ENCODE peak calls at places on chromosomes 3 and 15, in nine cellular contexts. One of them, this sample, is unnamed.

GRCh38 chr15:92623435-92623834 is 32.1 kb downstream of the FAM174B start:
- DNase-seq in stimulated activated CD8-positive, alpha-beta memory T cell treated with anti-CD3 and anti-CD28 coated beads, Interleukin-2, amount 100 ng/mL, for 1 hour: no peak
- DNase-seq in right lobe of liver: no peak
- DNase-seq in EL: no peak
- DNase-seq in astrocyte of the spinal cord: no peak
- DNase-seq in activated T-cell treated with anti-CD3 and anti-CD28 coated beads, Interleukin-2, amount 50 U/mL, for 4 hours: no peak
- DNase-seq in NCI-H1048: no peak
- DNase-seq in stimulated activated CD4-positive, alpha-beta T cell treated with anti-CD3 and anti-CD28 coated beads, Interleukin-1b, Interleukin-23, amount 100 ng/mL, for 24 hours: no peak
- DNase-seq in AG09309: no peak
- DNase-seq in this sample: no peak

GRCh38 chr3:29759021-29759359 is 478.1 kb downstream of the RBMS3 start:
- DNase-seq in NCI-H1048: no peak
- DNase-seq in AG09309: peak; percentile 75
- DNase-seq in stimulated activated CD8-positive, alpha-beta memory T cell treated with anti-CD3 and anti-CD28 coated beads, Interleukin-2, amount 100 ng/mL, for 1 hour: no peak
- DNase-seq in EL: no peak
- DNase-seq in astrocyte of the spinal cord: no peak
- DNase-seq in stimulated activated CD4-positive, alpha-beta T cell treated with anti-CD3 and anti-CD28 coated beads, Interleukin-1b, Interleukin-23, amount 100 ng/mL, for 24 hours: no peak
- DNase-seq in right lobe of liver: no peak
- DNase-seq in activated T-cell treated with anti-CD3 and anti-CD28 coated beads, Interleukin-2, amount 50 U/mL, for 4 hours: no peak
- DNase-seq in this sample: no peak

GRCh38 chr3:34387831-34388564 is 589.6 kb downstream of the PDCD6IP start:
- DNase-seq in activated T-cell treated with anti-CD3 and anti-CD28 coated beads, Interleukin-2, amount 50 U/mL, for 4 hours: no peak
- DNase-seq in right lobe of liver: no peak
- DNase-seq in AG09309: no peak
- DNase-seq in stimulated activated CD4-positive, alpha-beta T cell treated with anti-CD3 and anti-CD28 coated beads, Interleukin-1b, Interleukin-23, amount 100 ng/mL, for 24 hours: no peak
- DNase-seq in astrocyte of the spinal cord: no peak
- DNase-seq in stimulated activated CD8-positive, alpha-beta memory T cell treated with anti-CD3 and anti-CD28 coated beads, Interleukin-2, amount 100 ng/mL, for 1 hour: no peak
- DNase-seq in EL: no peak
- DNase-seq in NCI-H1048: no peak
- DNase-seq in this sample: no peak

GRCh38 chr3:69740103-69741021 is 1.1 kb downstream of the MITF start:
- DNase-seq in right lobe of liver: peak; percentile 65
- DNase-seq in stimulated activated CD8-positive, alpha-beta memory T cell treated with anti-CD3 and anti-CD28 coated beads, Interleukin-2, amount 100 ng/mL, for 1 hour: no peak
- DNase-seq in EL: peak; percentile 26
- DNase-seq in AG09309: no peak
- DNase-seq in activated T-cell treated with anti-CD3 and anti-CD28 coated beads, Interleukin-2, amount 50 U/mL, for 4 hours: no peak
- DNase-seq in stimulated activated CD4-positive, alpha-beta T cell treated with anti-CD3 and anti-CD28 coated beads, Interleukin-1b, Interleukin-23, amount 100 ng/mL, for 24 hours: no peak
- DNase-seq in NCI-H1048: no peak
- DNase-seq in astrocyte of the spinal cord: no peak
- DNase-seq in this sample: no peak

GRCh38 chr15:71199384-71200351 is 84.4 kb downstream of the THSD4 start:
- DNase-seq in AG09309: no peak
- DNase-seq in astrocyte of the spinal cord: no peak
- DNase-seq in EL: peak; percentile 8
- DNase-seq in right lobe of liver: no peak
- DNase-seq in activated T-cell treated with anti-CD3 and anti-CD28 coated beads, Interleukin-2, amount 50 U/mL, for 4 hours: no peak
- DNase-seq in stimulated activated CD4-positive, alpha-beta T cell treated with anti-CD3 and anti-CD28 coated beads, Interleukin-1b, Interleukin-23, amount 100 ng/mL, for 24 hours: no peak
- DNase-seq in NCI-H1048: no peak
- DNase-seq in stimulated activated CD8-positive, alpha-beta memory T cell treated with anti-CD3 and anti-CD28 coated beads, Interleukin-2, amount 100 ng/mL, for 1 hour: no peak
- DNase-seq in this sample: no peak

GRCh38 chr3:129228891-129229585 is 20.4 kb upstream of the COPG1 start:
- DNase-seq in astrocyte of the spinal cord: peak; percentile 69
- DNase-seq in stimulated activated CD8-positive, alpha-beta memory T cell treated with anti-CD3 and anti-CD28 coated beads, Interleukin-2, amount 100 ng/mL, for 1 hour: no peak
- DNase-seq in stimulated activated CD4-positive, alpha-beta T cell treated with anti-CD3 and anti-CD28 coated beads, Interleukin-1b, Interleukin-23, amount 100 ng/mL, for 24 hours: no peak
- DNase-seq in EL: peak; percentile 87
- DNase-seq in activated T-cell treated with anti-CD3 and anti-CD28 coated beads, Interleukin-2, amount 50 U/mL, for 4 hours: no peak
- DNase-seq in right lobe of liver: no peak
- DNase-seq in NCI-H1048: no peak
- DNase-seq in AG09309: peak; percentile 49
- DNase-seq in this sample: peak; percentile 42

GRCh38 chr3:196207159-196207832 is 3.9 kb downstream of the ZDHHC19 start:
- DNase-seq in AG09309: no peak
- DNase-seq in stimulated activated CD4-positive, alpha-beta T cell treated with anti-CD3 and anti-CD28 coated beads, Interleukin-1b, Interleukin-23, amount 100 ng/mL, for 24 hours: no peak
- DNase-seq in activated T-cell treated with anti-CD3 and anti-CD28 coated beads, Interleukin-2, amount 50 U/mL, for 4 hours: no peak
- DNase-seq in EL: no peak
- DNase-seq in NCI-H1048: no peak
- DNase-seq in astrocyte of the spinal cord: no peak
- DNase-seq in stimulated activated CD8-positive, alpha-beta memory T cell treated with anti-CD3 and anti-CD28 coated beads, Interleukin-2, amount 100 ng/mL, for 1 hour: no peak
- DNase-seq in right lobe of liver: peak; percentile 60
- DNase-seq in this sample: peak; percentile 98

GRCh38 chr15:75684648-75685047 is 28.0 kb downstream of the CSPG4 start:
- DNase-seq in NCI-H1048: no peak
- DNase-seq in astrocyte of the spinal cord: no peak
- DNase-seq in EL: no peak
- DNase-seq in activated T-cell treated with anti-CD3 and anti-CD28 coated beads, Interleukin-2, amount 50 U/mL, for 4 hours: no peak
- DNase-seq in AG09309: no peak
- DNase-seq in right lobe of liver: no peak
- DNase-seq in stimulated activated CD4-positive, alpha-beta T cell treated with anti-CD3 and anti-CD28 coated beads, Interleukin-1b, Interleukin-23, amount 100 ng/mL, for 24 hours: no peak
- DNase-seq in stimulated activated CD8-positive, alpha-beta memory T cell treated with anti-CD3 and anti-CD28 coated beads, Interleukin-2, amount 100 ng/mL, for 1 hour: no peak
- DNase-seq in this sample: no peak

GRCh38 chr3:175274056-175274455 is 414.9 kb downstream of the NAALADL2 start:
- DNase-seq in AG09309: no peak
- DNase-seq in right lobe of liver: no peak
- DNase-seq in EL: no peak
- DNase-seq in NCI-H1048: no peak
- DNase-seq in activated T-cell treated with anti-CD3 and anti-CD28 coated beads, Interleukin-2, amount 50 U/mL, for 4 hours: no peak
- DNase-seq in astrocyte of the spinal cord: no peak
- DNase-seq in stimulated activated CD8-positive, alpha-beta memory T cell treated with anti-CD3 and anti-CD28 coated beads, Interleukin-2, amount 100 ng/mL, for 1 hour: no peak
- DNase-seq in stimulated activated CD4-positive, alpha-beta T cell treated with anti-CD3 and anti-CD28 coated beads, Interleukin-1b, Interleukin-23, amount 100 ng/mL, for 24 hours: no peak
- DNase-seq in this sample: no peak

GRCh38 chr3:178966299-178967183 is 105.1 kb downstream of the ZMAT3 start:
- DNase-seq in AG09309: no peak
- DNase-seq in stimulated activated CD8-positive, alpha-beta memory T cell treated with anti-CD3 and anti-CD28 coated beads, Interleukin-2, amount 100 ng/mL, for 1 hour: no peak
- DNase-seq in astrocyte of the spinal cord: peak; percentile 68
- DNase-seq in activated T-cell treated with anti-CD3 and anti-CD28 coated beads, Interleukin-2, amount 50 U/mL, for 4 hours: no peak
- DNase-seq in stimulated activated CD4-positive, alpha-beta T cell treated with anti-CD3 and anti-CD28 coated beads, Interleukin-1b, Interleukin-23, amount 100 ng/mL, for 24 hours: no peak
- DNase-seq in EL: peak; percentile 39
- DNase-seq in NCI-H1048: peak; percentile 1
- DNase-seq in right lobe of liver: no peak
- DNase-seq in this sample: peak; percentile 19

This sample was measured in SK-N-SH.